ENCODE peak calls at places on chromosomes 12 and 14, in eight cellular contexts. Y is MM.1S; R is GM13977; X is GDM1; N is mucosa of gallbladder; O is HEK293T; U is neural crest cell; Q is activated T-cell treated with anti-CD3 and anti-CD28 coated beads, Interleukin-2, amount 50 U/mL, for 4 hours. J is an unnamed sample.

GRCh38 chr12:64780531-64781373 is 21.5 kb upstream of the GNS start:
- DNase-seq in X (no peak), Y (peak; percentile 61), O (peak; percentile 50), R (peak; percentile 50), N (peak; percentile 61), U (peak; percentile 18), Q (no peak), J (peak; percentile 78)

GRCh38 chr14:104425763-104426691 is 153.5 kb upstream of the C14orf180 start:
- DNase-seq in U (no peak), Q (no peak), O (no peak), X (no peak), Y (no peak), R (no peak), N (no peak), J (no peak)

GRCh38 chr12:89439946-89440345 is 84.7 kb downstream of the GALNT4 start:
- DNase-seq in Q (no peak), N (no peak), O (no peak), X (no peak), Y (no peak), U (no peak), R (no peak), J (no peak)

GRCh38 chr14:51006781-51007211 is 62.5 kb upstream of the PYGL start:
- DNase-seq in O (no peak), R (no peak), Q (no peak), U (peak; percentile 12), Y (no peak), X (no peak), N (no peak), J (peak; percentile 12)

GRCh38 chr12:22978962-22979361 is 354.0 kb downstream of the ETNK1 start:
- DNase-seq in X (no peak), N (no peak), U (no peak), Q (no peak), R (no peak), O (no peak), Y (no peak), J (no peak)

GRCh38 chr14:22433059-22433458 is 156.0 kb downstream of the DAD1 start:
- DNase-seq in X (no peak), R (no peak), Y (no peak), N (no peak), O (no peak), Q (no peak), U (no peak), J (no peak)

GRCh38 chr12:11755311-11755930 is 105.9 kb downstream of the ETV6 start:
- DNase-seq in X (no peak), Y (no peak), R (no peak), U (no peak), Q (no peak), O (no peak), N (no peak), J (no peak)

GRCh38 chr12:40375076-40375475 is 150.3 kb downstream of the LRRK2 start:
- DNase-seq in O (peak; percentile 6), X (no peak), U (no peak), N (no peak), R (no peak), Y (no peak), Q (no peak), J (no peak)

GRCh38 chr12:56803750-56804149 is 40.6 kb downstream of the HSD17B6 start:
- DNase-seq in N (peak; percentile 22), O (no peak), U (no peak), Y (no peak), R (no peak), Q (no peak), X (no peak), J (no peak)

GRCh38 chr12:47990351-47991105 is 13.7 kb downstream of the COL2A1 start:
- DNase-seq in Y (peak; percentile 12), O (no peak), X (peak; percentile 88), N (no peak), R (peak; percentile 65), Q (no peak), U (no peak), J (peak; percentile 18)

GRCh38 chr14:64388533-64389243 is 535 bp downstream of the MTHFD1 start:
- DNase-seq in X (no peak), R (no peak), O (no peak), Q (no peak), U (peak; percentile 23), N (peak; percentile 16), Y (no peak), J (peak; percentile 66)

GRCh38 chr14:65433157-65433556 is 20.6 kb downstream of the FUT8 start:
- DNase-seq in Q (no peak), X (no peak), U (no peak), N (no peak), Y (no peak), R (no peak), O (no peak), J (no peak)

GRCh38 chr14:71321556-71322315 is 414.5 kb downstream of the PCNX1 start:
- DNase-seq in Y (no peak), R (no peak), X (no peak), N (peak; percentile 13), U (peak; percentile 6), Q (no peak), O (peak; percentile 22), J (peak; percentile 81)

GRCh38 chr12:10909462-10909861 is at the start of gene TAS2R13:
- DNase-seq in Y (no peak), O (no peak), X (no peak), N (no peak), Q (no peak), U (no peak), R (no peak), J (no peak)